ENCODE peak calls at places on chromosome 1, in four cellular contexts. L is K562, R is GM12878, T is HepG2. Q is an unnamed sample.

GRCh38 chr1:46302091-46303037 is 1.1 kb downstream of the LRRC41 start:
- DNase-seq in L (peak; percentile 74), R (no peak), T (peak; percentile 23), Q (no peak)

GRCh38 chr1:198234511-198235251 is 77.9 kb downstream of the NEK7 start:
- DNase-seq in L (no peak), R (no peak), T (no peak), Q (no peak)

GRCh38 chr1:172967936-172968335 is 82.8 kb downstream of the TNFSF18 start:
- DNase-seq in L (no peak), R (no peak), T (no peak), Q (no peak)

GRCh38 chr1:104132386-104132973 is 382.8 kb downstream of the AMY1C start:
- DNase-seq in L (no peak), R (no peak), T (peak; percentile 28), Q (peak; percentile 63)

GRCh38 chr1:156608036-156608674 is 6.9 kb upstream of the GPATCH4 start:
- DNase-seq in L (peak; percentile 49), R (peak; percentile 62), T (peak; percentile 70), Q (peak; percentile 78)

GRCh38 chr1:47760248-47760629 is 236.9 kb downstream of the TRABD2B start:
- DNase-seq in L (no peak), R (no peak), T (no peak), Q (no peak)

GRCh38 chr1:34779526-34779925 is 1.5 kb upstream of the GJB3 start:
- DNase-seq in L (no peak), R (no peak), T (no peak), Q (no peak)

GRCh38 chr1:106753069-106753468 is 303.4 kb upstream of the PRMT6 start:
- DNase-seq in L (no peak), R (no peak), T (no peak), Q (no peak)

GRCh38 chr1:188583133-188583532 is 1754.4 kb downstream of the PLA2G4A start:
- DNase-seq in L (no peak), R (no peak), T (no peak), Q (no peak)

GRCh38 chr1:20578062-20578461 is 10.8 kb upstream of the CDA start:
- DNase-seq in L (no peak), R (no peak), T (no peak), Q (no peak)

GRCh38 chr1:161261859-161262225 is 3.3 kb downstream of the PCP4L1 start:
- DNase-seq in L (no peak), R (no peak), T (no peak), Q (no peak)

GRCh38 chr1:207070811-207071210 is 17.7 kb downstream of the PFKFB2 start:
- DNase-seq in L (no peak), R (no peak), T (no peak), Q (no peak)

GRCh38 chr1:108643492-108644333 is 17.2 kb downstream of the HENMT1 start:
- DNase-seq in L (peak; percentile 31), R (peak; percentile 16), T (peak; percentile 37), Q (peak; percentile 57)

GRCh38 chr1:50853325-50853724 is 106.7 kb downstream of the FAF1 start:
- DNase-seq in L (no peak), R (no peak), T (peak; percentile 91), Q (no peak)

GRCh38 chr1:50857702-50858101 is 102.4 kb downstream of the FAF1 start:
- DNase-seq in L (no peak), R (no peak), T (no peak), Q (no peak)

GRCh38 chr1:50851466-50851865 is 108.6 kb downstream of the FAF1 start:
- DNase-seq in L (no peak), R (no peak), T (no peak), Q (no peak)

GRCh38 chr1:50851034-50851433 is 109.0 kb downstream of the FAF1 start:
- DNase-seq in L (no peak), R (no peak), T (no peak), Q (no peak)

DNA sequence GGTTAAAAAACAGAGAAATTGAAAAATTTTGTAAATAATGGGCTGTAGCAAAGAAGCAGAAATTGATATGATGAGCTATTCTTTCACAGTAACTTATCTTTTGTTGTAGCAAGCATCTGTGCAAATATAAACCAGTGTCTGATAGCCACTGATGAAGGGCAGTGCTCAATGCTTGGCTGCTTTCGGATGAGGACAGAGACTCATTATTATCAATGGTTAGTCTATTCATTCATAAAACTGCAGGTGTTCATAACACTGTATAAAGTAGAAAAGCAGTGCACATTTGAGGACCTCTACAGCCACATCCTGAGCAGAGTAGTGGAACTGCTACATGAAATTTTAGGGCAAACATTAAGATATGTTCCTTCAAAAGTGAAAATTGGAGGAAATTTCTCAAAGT is 107.2 kb downstream of the FAF1 start:
- DNase-seq in L (no peak), R (no peak), T (no peak), Q (no peak)
- TF ChIP-seq BHLHE40 in L (no peak), R (no peak), T (no peak), Q (no peak)

GRCh38 chr1:58426918-58427317 is 119.6 kb downstream of the OMA1 start:
- DNase-seq in L (no peak), R (no peak), T (no peak), Q (no peak)

DNA sequence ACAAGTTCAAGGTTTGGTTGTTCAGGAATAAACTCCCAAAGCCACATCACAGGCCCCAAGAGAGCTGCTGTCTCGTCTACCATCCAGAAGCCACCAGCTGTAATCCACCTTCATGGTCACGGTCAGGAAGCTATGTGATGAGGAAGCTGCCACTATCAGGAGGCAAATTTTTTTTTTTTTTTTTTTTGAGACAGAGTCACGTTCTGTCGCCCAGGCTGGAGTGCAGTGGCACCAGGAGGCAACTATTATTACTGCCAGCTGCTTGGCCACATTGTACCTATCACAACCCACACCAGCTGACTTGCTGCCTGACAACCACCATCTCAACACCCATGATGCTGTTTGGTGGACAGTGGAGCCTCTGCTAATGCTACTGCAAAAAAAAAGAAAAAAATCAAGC is 124.1 kb downstream of the OMA1 start:
- DNase-seq in L (no peak), R (no peak), T (no peak), Q (no peak)
- TF ChIP-seq FOXM1 in L (no peak), R (no peak), T (no peak), Q (no peak)

GRCh38 chr1:100497796-100498195 is 40.1 kb upstream of the GPR88 start:
- DNase-seq in L (no peak), R (no peak), T (no peak), Q (no peak)
- TF ChIP-seq FOXK2 in L (no peak), R (no peak), T (no peak), Q (no peak)

GRCh38 chr1:226762988-226763740 is 24.1 kb upstream of the ITPKB start:
- DNase-seq in L (no peak), R (no peak), T (no peak), Q (no peak)

GRCh38 chr1:226763741-226764264 is 24.7 kb upstream of the ITPKB start:
- DNase-seq in L (no peak), R (no peak), T (no peak), Q (peak; percentile 37)

GRCh38 chr1:226762055-226762454 is 23.0 kb upstream of the ITPKB start:
- DNase-seq in L (no peak), R (no peak), T (no peak), Q (no peak)

GRCh38 chr1:226766565-226766964 is 27.5 kb upstream of the ITPKB start:
- DNase-seq in L (no peak), R (no peak), T (no peak), Q (no peak)

DNA sequence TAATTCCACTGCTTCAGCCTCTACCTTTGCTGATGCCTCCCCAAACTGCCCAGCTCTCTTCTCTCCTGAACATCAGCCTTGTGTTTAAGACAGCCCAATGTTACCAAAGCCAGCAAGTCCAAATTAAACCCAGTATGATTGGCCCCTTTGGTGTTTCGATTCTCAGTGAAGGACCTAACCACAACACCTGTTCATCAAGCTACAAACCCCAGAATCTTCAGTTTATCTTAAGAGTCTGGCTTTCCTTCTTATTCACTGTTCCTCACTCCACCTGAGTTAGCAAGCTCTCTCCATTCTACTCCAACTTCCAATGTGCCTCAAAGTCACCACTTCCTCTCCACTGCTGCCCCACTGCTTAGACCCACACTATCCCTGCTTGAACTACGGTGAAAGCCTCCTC is 25.5 kb upstream of the ITPKB start:
- DNase-seq in L (no peak), R (no peak), T (no peak), Q (no peak)
- TF ChIP-seq BHLHE40 in L (no peak), R (no peak), T (no peak), Q (no peak)

GRCh38 chr1:115495111-115495510 is 146.7 kb upstream of the VANGL1 start:
- DNase-seq in L (no peak), R (no peak), T (no peak), Q (no peak)
- TF ChIP-seq FOXM1 in L (no peak), R (no peak), T (no peak), Q (no peak)

DNA sequence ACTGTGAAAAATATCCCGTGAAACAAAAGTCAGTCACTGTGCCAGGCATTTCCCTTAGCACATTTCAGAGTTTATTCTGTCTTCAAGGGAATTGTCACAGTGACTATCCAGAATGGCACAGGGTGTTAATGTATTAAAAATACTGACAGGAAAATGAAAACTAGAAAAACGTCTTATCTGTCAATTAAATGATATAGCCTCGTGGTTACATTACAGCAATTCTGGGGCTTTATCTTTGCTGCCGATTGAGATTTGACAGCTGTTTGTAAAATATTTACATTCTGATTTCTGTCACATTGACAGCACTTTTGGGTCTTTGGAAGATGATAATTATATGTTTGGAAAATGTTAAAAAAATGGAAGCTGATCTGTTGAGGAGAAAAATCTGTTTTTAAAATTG is 250.0 kb downstream of the CHRM3 start:
- DNase-seq in L (no peak), R (no peak), T (no peak), Q (no peak)
- TF ChIP-seq FOXK2 in L (no peak), R (no peak), T (no peak), Q (no peak)

Q was measured in HEK293T.